ENCODE peak calls at places on chromosomes 5 and 9, in five cellular contexts. P is heart left ventricle, H is sigmoid colon, K is IMR-90, U is HCT116. V is an unnamed sample.

GRCh38 chr9:131879531-131880290 is 139.8 kb upstream of the RAPGEF1 start:
- DNase-seq in P (no peak), H (no peak), K (no peak), U (no peak), V (no peak)

GRCh38 chr5:152185547-152186234 is 219.4 kb downstream of the NMUR2 start:
- DNase-seq in P (peak; percentile 18), H (no peak), K (no peak), U (no peak), V (no peak)

GRCh38 chr5:77102549-77102948 is 15.5 kb upstream of the ZBED3 start:
- DNase-seq in P (no peak), H (no peak), K (no peak), U (no peak), V (no peak)

GRCh38 chr5:32096891-32097592 is 77.1 kb downstream of the GOLPH3 start:
- DNase-seq in P (no peak), H (no peak), K (peak; percentile 11), U (no peak), V (no peak)

GRCh38 chr9:127897194-127897692 is 2.2 kb downstream of the ST6GALNAC6 start:
- DNase-seq in P (peak; percentile 85), H (peak; percentile 96), K (peak; percentile 77), U (no peak), V (peak; percentile 90)

GRCh38 chr9:83061036-83061435 is 1.9 kb downstream of the RASEF start:
- DNase-seq in P (no peak), H (no peak), K (peak; percentile 6), U (no peak), V (no peak)

GRCh38 chr9:122374885-122375420 is 4.1 kb downstream of the PTGS1 start:
- DNase-seq in P (peak; percentile 80), H (peak; percentile 95), K (peak; percentile 77), U (no peak), V (peak; percentile 56)

GRCh38 chr5:154390746-154391359 is 54.9 kb upstream of the SAP30L start:
- DNase-seq in P (no peak), H (no peak), K (no peak), U (no peak), V (no peak)

GRCh38 chr5:334903-335739 is 13.6 kb downstream of the AHRR start:
- DNase-seq in P (no peak), H (peak; percentile 61), K (no peak), U (no peak), V (no peak)

GRCh38 chr5:134247411-134247810 is 21.5 kb upstream of the PPP2CA start:
- DNase-seq in P (no peak), H (no peak), K (peak; percentile 96), U (peak; percentile 54), V (no peak)

GRCh38 chr5:173242675-173243085 is 7.7 kb upstream of the NKX2-5 start:
- DNase-seq in P (peak; percentile 53), H (no peak), K (no peak), U (no peak), V (no peak)

GRCh38 chr9:89501311-89501898 is 3.5 kb upstream of the SEMA4D start:
- DNase-seq in P (no peak), H (no peak), K (no peak), U (no peak), V (no peak)

GRCh38 chr9:85112376-85112775 is 442.8 kb downstream of the NTRK2 start:
- DNase-seq in P (no peak), H (no peak), K (no peak), U (no peak), V (no peak)

GRCh38 chr5:96049398-96050272 is 88.0 kb upstream of the ELL2 start:
- DNase-seq in P (no peak), H (no peak), K (peak; percentile 91), U (no peak), V (no peak)

GRCh38 chr9:35501941-35502340 is 12.0 kb downstream of the RUSC2 start:
- DNase-seq in P (no peak), H (no peak), K (no peak), U (no peak), V (no peak)

GRCh38 chr5:60463179-60463868 is 236.6 kb downstream of the DEPDC1B start:
- DNase-seq in P (no peak), H (no peak), K (no peak), U (no peak), V (no peak)

GRCh38 chr9:101029300-101030021 is 934 bp downstream of the PLPPR1 start:
- DNase-seq in P (no peak), H (no peak), K (no peak), U (no peak), V (no peak)

GRCh38 chr9:117672397-117672796 is 31.8 kb upstream of the TLR4 start:
- DNase-seq in P (no peak), H (no peak), K (no peak), U (no peak), V (no peak)

GRCh38 chr5:12250454-12250853 is 346.2 kb upstream of the CTNND2 start:
- DNase-seq in P (no peak), H (no peak), K (no peak), U (no peak), V (no peak)

GRCh38 chr9:134329886-134330285 is 3.6 kb downstream of the RXRA start:
- DNase-seq in P (no peak), H (no peak), K (no peak), U (no peak), V (no peak)

GRCh38 chr9:134328841-134329575 is 2.8 kb downstream of the RXRA start:
- DNase-seq in P (peak; percentile 66), H (peak; percentile 84), K (no peak), U (no peak), V (no peak)

GRCh38 chr9:134329576-134329855 is 3.3 kb downstream of the RXRA start:
- DNase-seq in P (no peak), H (no peak), K (no peak), U (no peak), V (no peak)

GRCh38 chr9:134331186-134332025 is 5.2 kb downstream of the RXRA start:
- DNase-seq in P (no peak), H (no peak), K (no peak), U (no peak), V (no peak)

DNA sequence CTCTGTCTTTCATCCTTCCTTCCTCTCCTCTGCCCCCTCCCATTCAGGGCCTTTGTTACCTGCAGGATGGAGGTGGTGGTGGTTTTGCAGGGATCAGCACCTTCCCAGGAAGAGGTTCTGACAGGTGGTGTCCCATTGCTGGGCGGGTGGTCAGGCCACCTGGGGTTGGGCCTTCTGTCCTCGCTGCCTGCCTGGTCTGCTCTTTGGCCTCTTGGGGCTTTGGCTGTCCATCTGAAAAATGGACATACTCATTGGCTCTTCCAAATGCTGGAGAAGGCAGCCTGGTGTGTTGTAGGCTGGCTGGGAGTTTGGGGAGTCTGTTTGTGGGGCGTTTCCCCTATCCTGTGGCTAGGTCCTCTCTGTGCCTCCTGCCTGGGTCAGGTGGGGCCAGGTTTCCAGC is 4.3 kb downstream of the RXRA start:
- DNase-seq in P (no peak), H (no peak), K (no peak), U (no peak), V (no peak)
- H3K27ac ChIP-seq in P (no peak overlapping the region), H (no peak overlapping the region), K (no peak overlapping the region), U (no peak overlapping the region), V (peak overlapping the region; percentile 88)

DNA sequence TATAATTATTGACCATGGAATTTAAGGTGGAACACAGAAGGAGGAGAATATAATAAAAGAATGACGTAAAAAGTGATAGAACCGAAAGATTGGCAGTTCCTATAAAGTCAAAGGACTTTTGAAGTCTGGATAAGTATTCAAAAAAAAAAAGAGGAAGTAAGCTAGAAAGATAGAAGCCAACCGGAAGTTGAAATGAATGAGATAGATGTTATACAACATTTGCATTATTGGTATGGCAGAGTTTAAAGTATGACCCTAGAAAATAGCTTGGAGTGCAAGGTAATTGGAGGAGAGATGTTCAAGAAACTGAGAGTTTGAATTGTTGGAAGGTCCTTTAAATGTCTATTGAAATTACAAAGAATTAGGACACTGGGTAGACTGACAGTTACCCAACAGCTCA is 293.6 kb downstream of the FER start:
- DNase-seq in P (no peak), H (no peak), K (no peak), U (no peak), V (no peak)
- H3K4me3 ChIP-seq in P (no peak overlapping the region), H (no peak overlapping the region), K (no peak overlapping the region), U (no peak overlapping the region), V (no peak overlapping the region)

GRCh38 chr5:10832421-10832820 is 71.4 kb upstream of the DAP start:
- DNase-seq in P (no peak), H (no peak), K (no peak), U (no peak), V (no peak)
- TF ChIP-seq POLR2A in P (no peak), H (no peak), K (no peak), U (no peak), V (no peak)

GRCh38 chr5:74647096-74647495 is 6.6 kb upstream of the ENC1 start:
- DNase-seq in P (no peak), H (no peak), K (no peak), U (no peak), V (no peak)
- H3K27ac ChIP-seq in P (no peak overlapping the region), H (no peak overlapping the region), K (no peak overlapping the region), U (no peak overlapping the region), V (no peak overlapping the region)

GRCh38 chr5:78823196-78823595 is 161.9 kb downstream of the ARSB start:
- DNase-seq in P (no peak), H (no peak), K (no peak), U (no peak), V (no peak)
- H3K4me3 ChIP-seq in P (no peak overlapping the region), H (no peak overlapping the region), K (no peak overlapping the region), U (no peak overlapping the region), V (no peak overlapping the region)

GRCh38 chr9:69900406-69900805 is 79.8 kb downstream of the CFAP95 start:
- DNase-seq in P (no peak), H (no peak), K (peak; percentile 56), U (no peak), V (no peak)

GRCh38 chr9:69895659-69896058 is 75.0 kb downstream of the CFAP95 start:
- DNase-seq in P (no peak), H (no peak), K (no peak), U (no peak), V (no peak)

GRCh38 chr9:69895185-69895584 is 74.6 kb downstream of the CFAP95 start:
- DNase-seq in P (no peak), H (no peak), K (no peak), U (no peak), V (no peak)

GRCh38 chr9:69899491-69899890 is 78.9 kb downstream of the CFAP95 start:
- DNase-seq in P (no peak), H (no peak), K (no peak), U (no peak), V (no peak)

GRCh38 chr9:69898714-69899209 is 78.1 kb downstream of the CFAP95 start:
- DNase-seq in P (no peak), H (no peak), K (peak; percentile 92), U (peak; percentile 85), V (no peak)
- TF ChIP-seq POLR2A in P (no peak), H (no peak), K (no peak), U (no peak), V (no peak)

DNA sequence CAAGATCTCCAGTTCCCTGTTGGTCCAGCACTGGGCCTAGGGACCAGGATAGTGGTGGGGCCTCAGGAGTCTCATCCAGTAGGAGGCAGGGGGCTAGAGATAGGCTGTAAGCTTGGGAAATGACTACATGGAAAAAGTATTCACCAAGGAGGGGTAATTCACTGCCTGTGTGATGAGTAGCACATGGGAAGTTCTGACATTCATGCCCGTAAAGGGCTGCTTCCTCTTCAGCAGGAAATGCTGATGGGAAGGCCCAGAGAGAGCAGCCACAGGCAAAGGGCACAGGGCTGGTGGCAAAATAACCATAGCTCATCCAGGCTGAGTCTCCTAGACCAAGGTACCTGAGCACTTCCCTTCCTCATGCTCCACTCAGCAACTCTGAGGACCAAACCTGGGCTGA is 23.1 kb upstream of the FRRS1L start:
- DNase-seq in P (no peak), H (no peak), K (peak; percentile 42), U (no peak), V (no peak)
- H3K27ac ChIP-seq in P (no peak overlapping the region), H (no peak overlapping the region), K (no peak overlapping the region), U (no peak overlapping the region), V (no peak overlapping the region)